ENCODE peak calls at places on chromosomes 3 and 15, in six cellular contexts. O is SK-N-SH, H is GM23338, C is breast epithelium, N is transverse colon, E is Panc1. U is an unnamed sample.

GRCh38 chr3:58009026-58009748 is 965 bp downstream of the FLNB start:
- DNase-seq in O (peak; percentile 72), H (peak; percentile 62), C (no peak), N (peak; percentile 73), E (no peak), U (no peak)

GRCh38 chr3:12729313-12729676 is 29.8 kb downstream of the TMEM40 start:
- DNase-seq in O (no peak), H (no peak), C (no peak), N (no peak), E (no peak), U (no peak)

GRCh38 chr3:11696054-11696453 is 52.3 kb upstream of the VGLL4 start:
- DNase-seq in O (no peak), H (no peak), C (no peak), N (no peak), E (no peak), U (no peak)

GRCh38 chr15:72057548-72058091 is 60.3 kb downstream of the MYO9A start:
- DNase-seq in O (no peak), H (peak; percentile 30), C (no peak), N (no peak), E (no peak), U (no peak)

GRCh38 chr3:151918253-151919029 is 45.0 kb downstream of the SUCNR1 start:
- DNase-seq in O (peak; percentile 12), H (peak; percentile 61), C (no peak), N (no peak), E (peak; percentile 56), U (peak; percentile 91)

GRCh38 chr3:159604151-159604581 is 384.5 kb upstream of the IL12A start:
- DNase-seq in O (no peak), H (no peak), C (no peak), N (no peak), E (no peak), U (no peak)

GRCh38 chr3:145637105-145637504 is 523.9 kb downstream of the PLOD2 start:
- DNase-seq in O (no peak), H (no peak), C (no peak), N (no peak), E (no peak), U (no peak)

GRCh38 chr3:47347217-47347801 is 33.5 kb upstream of the PTPN23 start:
- DNase-seq in O (no peak), H (peak; percentile 22), C (no peak), N (peak; percentile 18), E (no peak), U (no peak)

GRCh38 chr3:43153189-43154083 is 47.6 kb upstream of the POMGNT2 start:
- DNase-seq in O (no peak), H (peak; percentile 16), C (no peak), N (peak; percentile 48), E (no peak), U (no peak)

GRCh38 chr15:96353931-96354730 is 23.6 kb downstream of the NR2F2 start:
- DNase-seq in O (no peak), H (peak; percentile 80), C (peak; percentile 52), N (no peak), E (no peak), U (no peak)

GRCh38 chr3:172305552-172305951 is 142.7 kb downstream of the GHSR start:
- DNase-seq in O (no peak), H (no peak), C (no peak), N (peak; percentile 53), E (no peak), U (no peak)

GRCh38 chr3:158789592-158789991 is 12.3 kb upstream of the MFSD1 start:
- DNase-seq in O (peak; percentile 20), H (no peak), C (no peak), N (peak; percentile 29), E (no peak), U (no peak)

GRCh38 chr15:98946301-98947255 is 61.0 kb downstream of the PGPEP1L start:
- DNase-seq in O (no peak), H (no peak), C (no peak), N (no peak), E (no peak), U (no peak)

GRCh38 chr3:37163262-37164020 is 10.9 kb downstream of the LRRFIP2 start:
- DNase-seq in O (peak; percentile 20), H (peak; percentile 47), C (no peak), N (no peak), E (no peak), U (no peak)

GRCh38 chr3:134471521-134472193 is 14.1 kb downstream of the ANAPC13 start:
- DNase-seq in O (no peak), H (no peak), C (no peak), N (no peak), E (no peak), U (no peak)

GRCh38 chr15:89171136-89172072 is 50.0 kb downstream of the RLBP1 start:
- DNase-seq in O (peak; percentile 60), H (peak; percentile 93), C (no peak), N (peak; percentile 54), E (peak; percentile 12), U (no peak)

GRCh38 chr3:177212278-177212610 is 15.0 kb upstream of the TBL1XR1 start:
- DNase-seq in O (no peak), H (no peak), C (no peak), N (no peak), E (no peak), U (no peak)

GRCh38 chr3:38097446-38098375 is 39.2 kb downstream of the ACAA1 start:
- DNase-seq in O (no peak), H (no peak), C (no peak), N (no peak), E (no peak), U (no peak)

GRCh38 chr3:193416629-193417028 is 38.1 kb upstream of the ATP13A5 start:
- DNase-seq in O (no peak), H (no peak), C (no peak), N (no peak), E (no peak), U (no peak)

GRCh38 chr3:186315581-186316354 is 46.3 kb downstream of the DGKG start:
- DNase-seq in O (no peak), H (no peak), C (no peak), N (no peak), E (no peak), U (no peak)

GRCh38 chr3:54087581-54088410 is 34.6 kb upstream of the CACNA2D3 start:
- DNase-seq in O (peak; percentile 30), H (peak; percentile 55), C (no peak), N (no peak), E (no peak), U (no peak)

GRCh38 chr15:77002954-77003912 is 8.3 kb downstream of the PSTPIP1 start:
- DNase-seq in O (no peak), H (no peak), C (no peak), N (peak; percentile 73), E (no peak), U (no peak)

GRCh38 chr3:32310918-32311839 is 72.7 kb downstream of the CMTM8 start:
- DNase-seq in O (no peak), H (no peak), C (no peak), N (no peak), E (no peak), U (no peak)

GRCh38 chr3:178849220-178849910 is 222.2 kb downstream of the ZMAT3 start:
- DNase-seq in O (no peak), H (no peak), C (no peak), N (no peak), E (no peak), U (peak; percentile 6)

GRCh38 chr3:178847170-178847569 is 224.4 kb downstream of the ZMAT3 start:
- DNase-seq in O (no peak), H (no peak), C (no peak), N (no peak), E (no peak), U (no peak)

GRCh38 chr3:178840586-178840985 is 231.0 kb downstream of the ZMAT3 start:
- DNase-seq in O (no peak), H (no peak), C (no peak), N (no peak), E (no peak), U (no peak)

GRCh38 chr3:178841011-178841410 is 230.6 kb downstream of the ZMAT3 start:
- DNase-seq in O (no peak), H (no peak), C (no peak), N (no peak), E (no peak), U (no peak)

GRCh38 chr3:178845446-178846118 is 226.0 kb downstream of the ZMAT3 start:
- DNase-seq in O (no peak), H (no peak), C (no peak), N (no peak), E (no peak), U (no peak)
- TF ChIP-seq POLR2AphosphoS5 in O (no peak), H (no peak), C (no peak), N (no peak), E (no peak), U (no peak)

GRCh38 chr15:56968256-56968655 is 49.8 kb downstream of the TCF12 start:
- DNase-seq in O (no peak), H (no peak), C (no peak), N (no peak), E (no peak), U (no peak)

GRCh38 chr15:56967336-56967735 is 48.9 kb downstream of the TCF12 start:
- DNase-seq in O (no peak), H (no peak), C (no peak), N (no peak), E (no peak), U (no peak)

GRCh38 chr15:56971571-56971970 is 53.1 kb downstream of the TCF12 start:
- DNase-seq in O (no peak), H (no peak), C (no peak), N (no peak), E (no peak), U (no peak)

GRCh38 chr15:56969265-56969895 is 50.9 kb downstream of the TCF12 start:
- DNase-seq in O (no peak), H (no peak), C (no peak), N (no peak), E (no peak), U (no peak)

GRCh38 chr15:56968821-56969220 is 50.4 kb downstream of the TCF12 start:
- DNase-seq in O (no peak), H (peak; percentile 29), C (no peak), N (no peak), E (no peak), U (no peak)
- H3K27ac ChIP-seq in O (no peak overlapping the region), H (peak overlapping the region; percentile 62), C (peak overlapping the region; percentile 63), N (peak overlapping the region; percentile 36), E (no peak overlapping the region), U (no peak overlapping the region)

DNA sequence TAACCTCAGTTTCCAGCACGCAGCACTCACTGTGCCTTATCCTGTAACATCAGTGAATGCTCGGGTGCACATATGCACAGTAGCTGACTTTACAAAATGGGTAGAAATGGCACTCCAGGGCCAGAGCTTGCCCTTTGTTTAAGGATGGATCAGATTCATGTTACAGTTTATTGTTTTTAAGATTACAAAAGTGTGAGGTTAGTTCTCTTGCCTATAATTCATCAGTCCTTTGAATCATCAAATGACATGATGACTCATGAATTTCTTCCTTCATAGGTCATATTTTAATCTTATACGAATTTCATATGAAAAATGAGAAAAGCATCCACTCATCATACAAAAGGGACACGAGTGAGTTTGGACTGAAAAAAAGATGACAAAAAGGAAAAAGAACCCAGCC is 545.3 kb downstream of the GBE1 start:
- DNase-seq in O (no peak), H (no peak), C (no peak), N (no peak), E (no peak), U (no peak)
- H3K4me3 ChIP-seq in O (no peak overlapping the region), H (no peak overlapping the region), C (no peak overlapping the region), N (no peak overlapping the region), E (no peak overlapping the region), U (no peak overlapping the region)

DNA sequence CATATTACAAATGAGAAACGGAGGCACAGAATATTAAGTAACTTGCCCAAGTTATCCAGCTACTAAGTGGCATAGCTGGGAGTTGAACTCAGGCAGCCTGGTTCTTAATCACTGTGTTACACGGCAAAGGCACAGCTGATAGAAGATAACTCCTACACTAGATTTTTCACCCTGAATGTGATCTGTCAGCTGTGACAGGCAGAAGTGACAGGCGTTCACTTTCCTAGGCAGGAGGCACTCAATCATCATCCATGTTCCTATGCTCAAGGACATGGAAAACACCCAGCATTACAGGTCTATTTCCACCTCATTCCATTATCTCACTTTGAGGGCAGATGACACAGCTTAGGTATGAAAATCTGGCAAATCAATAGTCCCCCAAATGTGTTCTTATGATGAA is 35.6 kb downstream of the TBC1D2B start:
- DNase-seq in O (no peak), H (no peak), C (no peak), N (no peak), E (no peak), U (no peak)
- TF ChIP-seq POLR2AphosphoS5 in O (no peak), H (no peak), C (no peak), N (no peak), E (no peak), U (no peak)